ENCODE peak calls at places on chromosomes 7 and 10, in eight cellular contexts. G, J, Z, F, B, S, E and N are unnamed samples.

GRCh38 chr7:151876112-151876898 is 610 bp downstream of the PRKAG2 start:
- DNase-seq in G (peak), J (peak), Z (peak), F (peak), B (no peak), S (peak), E (peak), N (peak)

GRCh38 chr7:123823898-123824753 is 20.8 kb upstream of the HYAL4 start:
- DNase-seq in G (no peak), J (no peak), Z (no peak), F (no peak), B (no peak), S (no peak), E (no peak), N (no peak)

GRCh38 chr7:86445285-86445684 is 198.4 kb upstream of the GRM3 start:
- DNase-seq in G (no peak), J (no peak), Z (no peak), F (no peak), B (no peak), S (no peak), E (no peak), N (no peak)

GRCh38 chr10:44981172-44982113 is 2.8 kb upstream of the DEPP1 start:
- DNase-seq in G (no peak), J (peak), Z (peak), F (no peak), B (no peak), S (no peak), E (no peak), N (no peak)

GRCh38 chr7:55432937-55433784 is 68.0 kb downstream of the LANCL2 start:
- DNase-seq in G (no peak), J (no peak), Z (no peak), F (no peak), B (peak), S (no peak), E (no peak), N (no peak)

GRCh38 chr7:106183952-106184351 is 71.8 kb upstream of the SYPL1 start:
- DNase-seq in G (no peak), J (no peak), Z (no peak), F (no peak), B (no peak), S (no peak), E (no peak), N (no peak)

GRCh38 chr10:100565206-100565985 is 29.7 kb downstream of the HIF1AN start:
- DNase-seq in G (no peak), J (no peak), Z (no peak), F (no peak), B (no peak), S (no peak), E (no peak), N (peak)

GRCh38 chr7:135335628-135336139 is 102.0 kb downstream of the STRA8 start:
- DNase-seq in G (peak), J (no peak), Z (no peak), F (no peak), B (peak), S (peak), E (peak), N (peak)

GRCh38 chr7:116490351-116490750 is 9.2 kb upstream of the CAV2 start:
- DNase-seq in G (no peak), J (no peak), Z (no peak), F (no peak), B (no peak), S (no peak), E (no peak), N (no peak)

GRCh38 chr7:97167176-97167575 is 49.7 kb downstream of the SDHAF3 start:
- DNase-seq in G (no peak), J (no peak), Z (no peak), F (no peak), B (no peak), S (no peak), E (no peak), N (no peak)

GRCh38 chr7:51017576-51018535 is 235.2 kb upstream of the GRB10 start:
- DNase-seq in G (no peak), J (no peak), Z (no peak), F (no peak), B (no peak), S (no peak), E (no peak), N (no peak)

GRCh38 chr7:94069154-94069739 is 65.1 kb upstream of the BET1 start:
- DNase-seq in G (no peak), J (no peak), Z (no peak), F (no peak), B (no peak), S (no peak), E (no peak), N (no peak)

GRCh38 chr10:77592946-77593636 is 44.5 kb downstream of the KCNMA1 start:
- DNase-seq in G (peak), J (peak), Z (no peak), F (no peak), B (peak), S (no peak), E (peak), N (peak)

GRCh38 chr10:21726601-21727295 is 192.7 kb downstream of the MLLT10 start:
- DNase-seq in G (no peak), J (no peak), Z (no peak), F (no peak), B (no peak), S (no peak), E (no peak), N (no peak)

GRCh38 chr7:134737561-134738353 is 41.7 kb upstream of the CALD1 start:
- DNase-seq in G (no peak), J (peak), Z (no peak), F (no peak), B (no peak), S (no peak), E (no peak), N (no peak)

GRCh38 chr7:35463751-35464150 is 209.9 kb upstream of the TBX20 start:
- DNase-seq in G (no peak), J (no peak), Z (no peak), F (no peak), B (peak), S (no peak), E (no peak), N (no peak)

GRCh38 chr10:86389441-86390193 is 23.0 kb upstream of the GRID1 start:
- DNase-seq in G (no peak), J (peak), Z (no peak), F (no peak), B (peak), S (no peak), E (peak), N (peak)

GRCh38 chr7:24722386-24723177 is 34.7 kb downstream of the GSDME start:
- DNase-seq in G (no peak), J (no peak), Z (no peak), F (no peak), B (no peak), S (no peak), E (no peak), N (no peak)

GRCh38 chr7:82049442-82049841 is 279.6 kb upstream of the HGF start:
- DNase-seq in G (no peak), J (no peak), Z (no peak), F (no peak), B (no peak), S (peak), E (no peak), N (no peak)

GRCh38 chr10:71212249-71213126 is at the start of gene UNC5B:
- DNase-seq in G (peak), J (peak), Z (peak), F (peak), B (peak), S (peak), E (peak), N (peak)

GRCh38 chr10:71214641-71215160 is 2.3 kb downstream of the UNC5B start:
- DNase-seq in G (no peak), J (no peak), Z (no peak), F (no peak), B (no peak), S (no peak), E (peak), N (no peak)

GRCh38 chr10:71211759-71212248 is 566 bp upstream of the UNC5B start:
- DNase-seq in G (no peak), J (no peak), Z (no peak), F (no peak), B (no peak), S (no peak), E (no peak), N (no peak)

GRCh38 chr10:71213127-71213616 is 802 bp downstream of the UNC5B start:
- DNase-seq in G (peak), J (peak), Z (peak), F (no peak), B (peak), S (peak), E (peak), N (no peak)

GRCh38 chr10:71213761-71214440 is 1.5 kb downstream of the UNC5B start:
- DNase-seq in G (no peak), J (no peak), Z (no peak), F (no peak), B (peak), S (no peak), E (no peak), N (no peak)
- TF ChIP-seq POLR2A in G (no peak), J (no peak), Z (no peak), F (no peak), B (no peak), S (peak), E (no peak), N (no peak)

DNA sequence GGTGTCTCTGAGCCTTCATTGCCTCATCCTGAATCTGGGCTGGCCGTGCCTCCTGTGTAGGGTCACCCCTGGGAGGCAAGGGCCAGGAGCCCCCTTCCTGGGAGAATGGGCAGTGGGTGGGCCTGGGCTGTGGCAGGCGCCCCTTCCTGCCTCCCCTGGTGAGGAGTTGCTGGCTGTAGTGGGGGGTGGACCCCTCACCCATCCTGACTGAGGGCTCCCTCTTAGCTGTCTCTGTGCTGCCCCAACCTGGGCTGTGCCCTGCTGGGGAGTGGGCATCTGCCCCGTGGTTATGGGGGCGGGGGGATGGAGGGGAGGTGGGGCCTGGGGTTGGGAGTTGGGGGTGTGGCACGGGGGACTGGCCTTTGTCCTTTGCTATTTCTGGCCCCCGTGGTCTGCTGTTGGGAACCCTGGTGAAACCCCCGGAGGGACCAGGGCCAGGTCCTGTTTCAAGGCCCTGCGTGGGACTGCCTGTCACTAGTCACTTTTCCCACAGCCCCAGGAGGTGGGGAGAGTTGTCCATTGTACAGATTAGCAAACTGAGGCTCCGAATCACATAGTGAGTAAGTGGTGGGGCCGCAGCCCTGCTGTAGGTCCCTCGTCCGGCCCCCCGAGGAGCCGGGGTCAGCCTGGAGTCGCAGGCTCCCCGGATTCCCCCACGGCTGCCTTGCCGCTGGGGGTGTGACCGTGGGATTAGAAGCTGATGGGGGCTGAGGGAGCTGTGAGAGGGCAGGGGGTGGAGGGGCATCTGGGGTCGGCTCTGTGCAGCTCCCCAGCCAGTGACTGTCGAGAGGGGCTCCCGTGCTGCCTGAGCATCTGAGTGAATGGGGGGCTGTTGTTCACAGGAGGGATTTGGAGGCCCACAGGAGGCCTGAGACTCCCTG is 2.7 kb downstream of the TTYH3 start:
- DNase-seq in G (no peak), J (no peak), Z (no peak), F (no peak), B (no peak), S (no peak), E (no peak), N (no peak)
- TF ChIP-seq POLR2A in G (no peak), J (no peak), Z (no peak), F (no peak), B (no peak), S (no peak), E (no peak), N (no peak)

DNA sequence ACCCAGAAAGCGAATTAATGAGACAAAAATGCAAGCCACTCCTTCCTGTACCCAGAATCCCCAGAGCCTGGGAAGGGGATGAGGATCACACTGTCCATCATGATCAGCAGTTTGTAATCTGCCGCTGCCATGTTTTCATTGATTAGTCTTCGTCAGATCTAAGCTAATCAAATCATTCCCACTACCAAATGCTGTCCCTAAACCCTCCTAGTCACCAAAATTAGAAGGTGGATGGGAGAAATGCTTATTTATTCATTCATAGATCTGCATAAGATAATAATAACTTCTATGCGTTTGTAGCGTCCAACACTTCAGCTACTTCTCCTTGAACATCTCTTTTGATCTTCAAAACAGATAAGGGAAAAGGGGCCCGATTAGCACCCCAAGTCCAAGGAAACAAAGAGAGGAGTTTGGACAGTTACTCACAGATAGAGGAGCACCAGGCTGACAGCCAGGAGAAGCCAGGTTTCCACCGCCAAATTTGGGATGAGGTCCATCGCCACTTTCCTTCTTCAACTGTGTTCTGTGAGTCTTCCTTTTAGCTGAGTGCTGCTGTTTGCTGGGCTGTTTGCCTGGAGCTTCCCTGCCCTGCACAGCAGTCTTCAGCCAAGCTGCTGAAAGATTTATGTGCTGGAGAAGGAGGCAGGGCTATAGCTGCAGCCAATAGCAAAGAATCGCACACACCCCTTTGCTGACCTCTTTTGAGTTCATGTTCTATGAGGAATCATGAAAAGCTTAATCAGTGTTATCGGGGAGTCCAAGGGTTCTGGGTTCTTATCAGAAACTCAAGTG is at the start of gene CYP3A5:
- DNase-seq in G (peak), J (peak), Z (no peak), F (no peak), B (peak), S (peak), E (peak), N (no peak)
- TF ChIP-seq POLR2A in G (no peak), J (no peak), Z (no peak), F (no peak), B (peak), S (peak), E (no peak), N (no peak)

GRCh38 chr10:102059987-102060386 is 4.0 kb upstream of the ARMH3 start:
- DNase-seq in G (no peak), J (no peak), Z (no peak), F (no peak), B (no peak), S (no peak), E (no peak), N (no peak)

DNA sequence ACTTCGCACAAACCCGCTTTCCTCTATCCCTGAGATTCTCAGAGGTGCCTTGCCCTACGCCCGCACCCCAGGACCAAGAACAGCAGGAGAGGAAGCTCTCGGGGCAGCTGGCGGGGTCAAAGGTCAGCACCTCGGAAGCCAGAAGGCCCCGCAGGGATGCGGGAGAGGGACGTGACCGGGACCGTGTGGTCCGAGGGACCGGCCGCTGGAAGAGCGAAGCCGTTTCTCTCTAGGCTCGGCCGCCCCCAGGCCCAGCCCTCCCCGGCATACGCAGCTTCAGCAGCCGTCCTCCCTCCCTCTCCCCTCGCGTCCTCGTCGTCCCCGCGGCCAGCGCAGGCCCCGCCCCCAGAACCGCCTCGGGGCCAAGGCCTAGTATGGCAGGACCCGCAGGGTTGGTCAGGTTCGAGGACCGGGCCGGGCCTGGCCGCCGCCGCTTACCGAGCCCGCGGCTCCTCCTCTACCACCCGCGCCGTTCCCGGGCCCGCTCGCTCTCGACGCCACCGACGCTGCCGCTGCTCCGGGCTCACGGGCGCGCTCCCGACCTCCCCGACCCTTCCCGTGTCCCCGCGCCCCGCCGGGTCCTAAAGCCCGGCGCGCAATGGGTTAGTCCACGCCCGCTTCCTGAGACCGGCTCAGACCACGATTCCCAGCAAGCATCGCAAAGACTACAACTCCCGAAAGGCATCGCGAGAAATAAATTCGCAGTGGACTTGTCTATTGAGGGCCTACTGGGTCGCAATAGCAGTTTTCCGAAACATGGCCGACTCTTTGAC is at the start of gene ARMH3:
- DNase-seq in G (peak), J (peak), Z (peak), F (peak), B (peak), S (peak), E (peak), N (peak)
- TF ChIP-seq POLR2A in G (no peak), J (peak), Z (peak), F (peak), B (peak), S (peak), E (no peak), N (peak)

GRCh38 chr7:6639627-6640026 is 2.5 kb downstream of the ZNF316 start:
- DNase-seq in G (no peak), J (no peak), Z (no peak), F (no peak), B (no peak), S (no peak), E (no peak), N (no peak)

GRCh38 chr7:6637544-6638229 is 569 bp downstream of the ZNF316 start:
- DNase-seq in G (no peak), J (no peak), Z (no peak), F (no peak), B (peak), S (no peak), E (no peak), N (peak)

GRCh38 chr7:6634021-6634420 is 3.1 kb upstream of the ZNF316 start:
- DNase-seq in G (no peak), J (no peak), Z (no peak), F (no peak), B (no peak), S (no peak), E (no peak), N (no peak)

GRCh38 chr7:6639032-6639431 is 1.9 kb downstream of the ZNF316 start:
- DNase-seq in G (no peak), J (no peak), Z (no peak), F (no peak), B (no peak), S (no peak), E (no peak), N (no peak)

DNA sequence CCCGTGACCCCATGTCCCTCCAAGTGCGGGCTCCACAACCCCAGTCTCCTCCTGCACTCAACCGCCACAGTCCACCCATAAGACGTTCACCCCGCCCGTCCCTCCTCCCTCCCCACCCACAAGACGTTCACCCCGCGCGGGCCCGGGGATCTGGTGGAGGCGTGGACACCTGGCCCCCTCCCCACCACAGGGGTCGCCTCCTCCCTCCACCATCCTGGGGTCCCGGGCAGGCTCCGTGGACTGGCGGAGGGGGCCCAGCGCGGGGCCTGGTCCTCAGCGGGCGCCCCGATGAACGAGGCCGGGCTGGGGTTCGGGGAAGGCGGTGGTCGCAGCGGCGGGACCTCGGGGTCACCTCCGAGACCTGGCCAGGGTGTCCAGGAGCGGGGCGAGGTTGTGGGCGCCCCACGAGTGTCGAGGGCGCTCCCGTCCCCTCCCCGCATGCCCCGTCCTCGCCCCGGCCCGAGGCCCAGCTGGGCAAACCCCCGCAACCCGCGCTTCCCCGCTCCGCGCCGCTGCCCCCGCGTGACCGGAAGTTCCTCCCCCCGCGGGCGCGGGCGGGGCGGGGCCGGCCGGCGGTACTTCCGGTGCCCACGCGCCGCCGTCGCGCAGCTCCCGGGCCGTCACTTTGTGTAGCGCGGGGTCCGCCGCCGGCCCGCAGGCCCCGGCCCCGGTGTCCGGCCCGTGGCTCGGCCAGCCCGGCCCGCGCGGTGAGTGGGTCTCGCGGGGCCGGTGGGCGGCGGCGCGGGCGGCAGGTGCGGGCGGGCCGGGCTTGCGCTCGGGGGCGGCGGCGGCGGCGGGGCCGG is at the start of gene ZNF316:
- DNase-seq in G (no peak), J (peak), Z (peak), F (no peak), B (peak), S (peak), E (peak), N (peak)
- TF ChIP-seq POLR2A in G (no peak), J (no peak), Z (peak), F (peak), B (peak), S (peak), E (no peak), N (peak)